ENCODE peak calls at places on chromosomes 11 and 22, in four cellular contexts. P is WTC11, L is K562, N is HepG2. H is an unnamed sample.

GRCh38 chr11:133934599-133935550 is 21.9 kb downstream of the IGSF9B start:
- DNase-seq in P (no peak), L (peak; percentile 28), N (peak; percentile 38), H (no peak)

GRCh38 chr22:38751422-38752346 is 4.1 kb downstream of the SUN2 start:
- DNase-seq in P (no peak), L (no peak), N (no peak), H (no peak)

GRCh38 chr22:50398698-50399648 is 55.8 kb downstream of the PPP6R2 start:
- DNase-seq in P (no peak), L (no peak), N (no peak), H (peak; percentile 7)

GRCh38 chr22:20424937-20425587 is 12.6 kb downstream of the SCARF2 start:
- DNase-seq in P (peak; percentile 54), L (no peak), N (no peak), H (no peak)

GRCh38 chr11:31801298-31801702 is 9.8 kb downstream of the PAX6 start:
- DNase-seq in P (no peak), L (no peak), N (no peak), H (no peak)

GRCh38 chr22:42964994-42965699 is 49.8 kb downstream of the PACSIN2 start:
- DNase-seq in P (peak; percentile 38), L (no peak), N (peak; percentile 77), H (no peak)

GRCh38 chr11:107496011-107496410 is 38.4 kb upstream of the CWF19L2 start:
- DNase-seq in P (no peak), L (no peak), N (peak; percentile 21), H (no peak)

GRCh38 chr22:42680648-42681047 is 31.5 kb upstream of the CYB5R3 start:
- DNase-seq in P (no peak), L (no peak), N (no peak), H (peak; percentile 64)

GRCh38 chr11:28860898-28861297 is 752.7 kb downstream of the METTL15 start:
- DNase-seq in P (no peak), L (no peak), N (no peak), H (peak; percentile 14)

GRCh38 chr11:19226378-19227195 is 14.2 kb downstream of the E2F8 start:
- DNase-seq in P (no peak), L (no peak), N (no peak), H (no peak)

DNA sequence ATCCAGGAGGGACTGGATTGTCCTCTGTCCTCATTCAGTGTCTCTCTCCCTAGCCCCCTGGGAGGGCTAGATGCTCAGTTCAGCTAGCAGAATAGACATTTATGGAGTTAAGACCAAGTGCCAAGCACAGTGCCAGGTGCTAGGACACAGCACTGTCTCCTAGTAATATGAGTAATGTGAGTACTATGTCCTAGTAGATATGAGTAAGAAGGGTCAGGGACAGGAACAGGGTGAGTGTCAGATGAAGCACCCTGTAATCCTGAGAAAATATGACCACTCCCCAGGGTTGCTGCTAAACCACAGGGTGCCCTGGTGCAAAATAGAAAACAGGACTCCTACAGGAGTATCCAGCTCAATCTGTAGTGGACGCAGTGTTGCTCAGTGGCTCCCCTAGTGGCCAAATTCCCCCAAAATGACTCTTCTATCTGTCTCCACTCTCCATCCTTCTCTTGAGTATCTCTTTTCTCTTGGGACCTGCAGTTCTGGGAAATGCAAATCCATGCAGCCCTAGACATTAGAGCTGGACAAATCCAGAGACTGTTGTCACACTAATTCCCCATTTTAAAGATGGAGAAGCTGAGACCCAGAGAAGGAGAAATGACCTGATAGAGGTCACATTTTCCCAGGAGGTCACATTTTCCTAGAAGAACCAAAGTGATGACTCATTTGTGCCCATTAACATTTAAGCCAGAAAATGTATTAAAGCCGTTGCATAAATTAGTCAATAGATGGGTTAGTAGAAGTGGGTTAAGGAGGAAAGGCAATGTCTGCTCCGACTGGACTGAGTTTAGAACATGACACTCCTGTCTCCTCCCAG is 214.3 kb downstream of the NXPE2 start:
- DNase-seq in P (peak; percentile 61), L (peak; percentile 74), N (no peak), H (peak; percentile 1)
- TF ChIP-seq NR3C1 in P (no peak), L (no peak), N (no peak), H (no peak)

GRCh38 chr11:117387992-117388765 is 60.5 kb downstream of the CEP164 start:
- DNase-seq in P (no peak), L (no peak), N (no peak), H (no peak)
- TF ChIP-seq NR3C1 in P (no peak), L (no peak), N (no peak), H (no peak)

GRCh38 chr11:127564803-127565202 is 564.2 kb upstream of the KIRREL3 start:
- DNase-seq in P (no peak), L (no peak), N (no peak), H (no peak)

GRCh38 chr11:127567237-127567932 is 566.8 kb upstream of the KIRREL3 start:
- DNase-seq in P (no peak), L (no peak), N (no peak), H (no peak)
- TF ChIP-seq NR3C1 in P (no peak), L (no peak), N (no peak), H (no peak)

GRCh38 chr11:118074091-118074685 is 2.7 kb upstream of the TMPRSS4 start:
- DNase-seq in P (no peak), L (no peak), N (no peak), H (no peak)

GRCh38 chr11:118074785-118075184 is 2.1 kb upstream of the TMPRSS4 start:
- DNase-seq in P (no peak), L (no peak), N (no peak), H (no peak)

GRCh38 chr11:118079507-118079906 is 2.6 kb downstream of the TMPRSS4 start:
- DNase-seq in P (no peak), L (no peak), N (no peak), H (no peak)

GRCh38 chr11:118078972-118079411 is 2.1 kb downstream of the TMPRSS4 start:
- DNase-seq in P (no peak), L (no peak), N (no peak), H (no peak)

DNA sequence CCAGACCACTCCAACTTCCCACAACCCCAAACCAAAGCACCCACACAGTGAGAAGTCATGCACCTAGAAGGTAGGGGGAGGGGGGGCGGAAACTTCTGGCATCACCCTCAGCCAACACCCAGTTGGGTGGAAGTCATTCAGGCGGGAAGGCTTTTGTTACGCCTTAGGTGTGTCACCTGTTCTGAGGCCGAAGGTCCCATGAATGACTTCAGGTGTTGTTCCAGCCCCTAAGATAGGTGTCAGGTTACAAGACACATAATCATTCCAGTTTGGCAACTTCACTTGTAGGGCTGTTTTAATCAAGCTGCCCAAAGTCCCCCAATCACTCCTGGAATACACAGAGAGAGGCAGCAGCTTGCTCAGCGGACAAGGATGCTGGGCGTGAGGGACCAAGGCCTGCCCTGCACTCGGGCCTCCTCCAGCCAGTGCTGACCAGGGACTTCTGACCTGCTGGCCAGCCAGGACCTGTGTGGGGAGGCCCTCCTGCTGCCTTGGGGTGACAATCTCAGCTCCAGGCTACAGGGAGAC is at the start of gene TMPRSS4:
- DNase-seq in P (no peak), L (no peak), N (no peak), H (no peak)
- TF ChIP-seq NR3C1 in P (no peak), L (no peak), N (no peak), H (no peak)

GRCh38 chr11:58786693-58787092 is 55.0 kb upstream of the GLYAT start:
- DNase-seq in P (no peak), L (no peak), N (no peak), H (no peak)
- TF ChIP-seq NR3C1 in P (no peak), L (no peak), N (no peak), H (no peak)